ENCODE peak calls at places on chromosomes 16 and 17, in six cellular contexts. Y is BJ, H is ovary, P is PC-9, G is brain microvascular endothelial cell, J is psoas muscle. N is an unnamed sample.
A peak's percentile ranks its signal among the peaks of the same experiment; 100 is the strongest.

GRCh38 chr17:17741346-17742023 is 60.2 kb downstream of the RAI1 start:
- DNase-seq in Y (no peak), H (peak; percentile 52), P (no peak), G (no peak), J (no peak), N (no peak)

GRCh38 chr17:10295728-10296343 is 77.0 kb downstream of the MYH13 start:
- DNase-seq in Y (no peak), H (peak; percentile 26), P (no peak), G (peak; percentile 7), J (peak; percentile 74), N (no peak)

GRCh38 chr16:78791926-78792325 is 692.5 kb downstream of the WWOX start:
- DNase-seq in Y (no peak), H (no peak), P (no peak), G (no peak), J (no peak), N (no peak)

GRCh38 chr16:55323637-55324490 is at the start of gene IRX6:
- DNase-seq in Y (no peak), H (no peak), P (no peak), G (no peak), J (peak; percentile 90), N (peak; percentile 66)

GRCh38 chr17:38706625-38707298 is 1.7 kb downstream of the MLLT6 start:
- DNase-seq in Y (no peak), H (no peak), P (no peak), G (no peak), J (no peak), N (no peak)

GRCh38 chr17:12021604-12022003 is 927 bp downstream of the MAP2K4 start:
- DNase-seq in Y (no peak), H (no peak), P (no peak), G (no peak), J (no peak), N (no peak)

GRCh38 chr17:78179372-78179771 is 7.5 kb downstream of the TK1 start:
- DNase-seq in Y (no peak), H (peak; percentile 36), P (peak; percentile 58), G (peak; percentile 64), J (peak; percentile 68), N (peak; percentile 75)

GRCh38 chr17:50703162-50703561 is 4.6 kb downstream of the ANKRD40 start:
- DNase-seq in Y (no peak), H (no peak), P (no peak), G (no peak), J (no peak), N (no peak)

GRCh38 chr16:11045846-11046245 is 101.5 kb downstream of the CLEC16A start:
- DNase-seq in Y (no peak), H (no peak), P (no peak), G (no peak), J (no peak), N (peak; percentile 10)

GRCh38 chr16:74837056-74837455 is 62.4 kb upstream of the FA2H start:
- DNase-seq in Y (no peak), H (no peak), P (no peak), G (no peak), J (no peak), N (no peak)

GRCh38 chr16:14548933-14549788 is 80.9 kb downstream of the PARN start:
- DNase-seq in Y (no peak), H (no peak), P (no peak), G (no peak), J (no peak), N (no peak)

GRCh38 chr16:85520853-85521736 is 92.0 kb upstream of the GSE1 start:
- DNase-seq in Y (no peak), H (no peak), P (peak; percentile 96), G (no peak), J (no peak), N (no peak)

GRCh38 chr16:12661656-12662172 is 142.0 kb downstream of the CPPED1 start:
- DNase-seq in Y (no peak), H (no peak), P (no peak), G (no peak), J (no peak), N (no peak)

GRCh38 chr16:84595052-84595481 is 22.8 kb downstream of the COTL1 start:
- DNase-seq in Y (no peak), H (no peak), P (no peak), G (no peak), J (no peak), N (no peak)

GRCh38 chr17:79020631-79021301 is 3.2 kb upstream of the C1QTNF1 start:
- DNase-seq in Y (no peak), H (no peak), P (no peak), G (no peak), J (no peak), N (peak; percentile 25)

GRCh38 chr16:68760671-68761275 is 23.7 kb downstream of the CDH1 start:
- DNase-seq in Y (no peak), H (no peak), P (peak; percentile 85), G (peak; percentile 36), J (no peak), N (no peak)

GRCh38 chr17:1588781-1589585 is 26.4 kb upstream of the PITPNA start:
- DNase-seq in Y (no peak), H (no peak), P (no peak), G (no peak), J (peak; percentile 62), N (no peak)

GRCh38 chr17:17435323-17435722 is 41.5 kb upstream of the MED9 start:
- DNase-seq in Y (peak; percentile 71), H (no peak), P (no peak), G (peak; percentile 67), J (no peak), N (no peak)

GRCh38 chr16:87560428-87561199 is 41.7 kb upstream of the JPH3 start:
- DNase-seq in Y (no peak), H (peak; percentile 57), P (peak; percentile 39), G (no peak), J (peak; percentile 69), N (peak; percentile 37)

GRCh38 chr17:50679008-50679544 is 28.6 kb downstream of the ANKRD40 start:
- DNase-seq in Y (no peak), H (no peak), P (no peak), G (no peak), J (no peak), N (no peak)

GRCh38 chr16:65117701-65118448 is 4.0 kb downstream of the CDH11 start:
- DNase-seq in Y (peak; percentile 39), H (peak; percentile 77), P (peak; percentile 54), G (peak; percentile 89), J (peak; percentile 68), N (no peak)

GRCh38 chr17:80859004-80859941 is 132.4 kb upstream of the CHMP6 start:
- DNase-seq in Y (peak; percentile 60), H (peak; percentile 89), P (no peak), G (peak; percentile 80), J (peak; percentile 92), N (peak; percentile 85)

GRCh38 chr16:87487361-87487924 is 5.4 kb downstream of the ZCCHC14 start:
- DNase-seq in Y (no peak), H (no peak), P (no peak), G (no peak), J (peak; percentile 66), N (no peak)

GRCh38 chr17:61831099-61831498 is 32.2 kb downstream of the BRIP1 start:
- DNase-seq in Y (no peak), H (no peak), P (no peak), G (no peak), J (no peak), N (no peak)
- H3K36me3 ChIP-seq in Y (no peaks in the 10 kb centered on the region), H (no peaks in the 10 kb centered on the region), P (peaks cover 8% of the 10 kb centered on the region), G (no peaks in the 10 kb centered on the region), J (no peaks in the 10 kb centered on the region), N (no peaks in the 10 kb centered on the region)

DNA sequence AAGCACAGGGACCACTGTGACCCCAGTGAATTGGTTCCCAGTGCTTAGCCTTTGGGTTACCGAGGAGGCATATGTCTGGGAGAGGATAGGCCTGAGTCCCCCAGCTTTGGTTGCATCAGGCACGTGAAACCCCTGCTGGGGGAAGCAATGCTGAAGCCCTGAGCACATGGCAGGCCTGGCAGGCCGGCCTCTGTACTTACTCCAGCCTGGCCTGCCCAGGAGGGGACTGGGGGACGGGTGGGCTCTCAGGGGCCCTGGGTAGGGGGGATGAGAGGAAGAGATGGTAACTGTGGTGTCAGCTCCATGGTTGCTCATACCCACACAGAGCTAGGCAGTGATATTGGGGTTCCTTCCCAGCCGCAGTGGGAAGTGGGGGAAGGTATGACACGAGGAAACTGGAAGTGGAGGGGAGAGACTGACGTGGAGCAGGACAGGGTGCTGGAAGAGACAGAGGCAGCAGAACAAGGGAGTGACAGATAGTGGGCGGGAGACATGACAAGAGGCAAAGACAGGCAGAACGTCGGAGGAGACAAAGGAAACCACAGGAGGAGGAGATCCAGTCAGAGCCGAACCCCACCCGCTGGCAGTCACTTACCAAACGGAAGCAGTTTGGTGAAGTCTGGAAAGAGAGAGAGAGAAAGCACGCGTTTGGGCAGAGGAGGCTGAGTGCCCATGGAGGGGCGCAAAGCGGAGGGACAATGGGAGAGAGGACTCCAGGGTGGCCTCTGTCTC is 9.1 kb downstream of the TMEM208 start:
- DNase-seq in Y (no peak), H (no peak), P (no peak), G (no peak), J (no peak), N (no peak)
- TF ChIP-seq CTCF in Y (no peak), H (no peak), P (no peak), G (no peak), J (no peak), N (no peak)

DNA sequence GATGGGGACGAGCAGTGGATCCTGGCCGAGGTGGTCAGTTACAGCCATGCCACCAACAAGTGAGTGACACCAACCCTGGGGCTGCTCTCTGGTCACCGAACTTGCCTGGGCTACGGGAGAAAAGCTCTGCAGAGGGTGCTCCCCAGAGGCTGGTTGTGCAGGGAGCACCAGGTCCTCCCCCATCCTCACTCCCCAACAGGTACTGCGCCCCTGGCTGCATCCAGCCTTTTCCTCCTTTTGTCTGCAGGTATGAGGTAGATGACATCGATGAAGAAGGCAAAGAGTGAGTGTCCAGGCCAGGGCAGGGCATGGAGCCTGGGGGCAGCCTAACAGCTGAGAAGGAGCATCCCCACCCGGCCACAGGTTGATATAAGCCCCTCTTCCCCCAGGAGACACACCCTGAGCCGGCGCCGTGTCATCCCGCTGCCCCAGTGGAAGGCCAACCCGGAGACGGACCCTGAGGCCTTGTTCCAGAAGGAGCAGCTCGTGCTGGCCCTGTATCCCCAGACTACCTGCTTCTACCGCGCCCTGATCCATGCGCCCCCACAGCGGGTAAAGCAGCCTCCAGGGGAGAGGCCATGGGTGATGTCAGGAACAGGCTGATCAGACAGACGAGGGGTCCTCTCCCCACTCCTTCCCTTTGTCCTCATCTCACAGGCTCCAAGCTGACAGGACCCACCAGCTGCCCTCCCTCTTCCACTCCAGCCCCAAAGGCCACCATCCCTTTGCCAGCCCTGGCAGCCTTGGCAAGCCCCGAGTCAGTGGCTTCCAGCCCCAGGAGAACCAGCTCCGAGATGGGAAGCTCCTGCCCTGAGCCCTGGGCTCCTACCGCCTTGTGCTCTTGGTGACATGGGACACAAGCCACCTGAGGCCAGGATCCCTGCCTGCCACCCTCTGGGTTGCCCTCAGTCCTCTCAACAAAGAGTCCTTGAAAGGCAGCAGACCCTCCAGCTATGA is 6.2 kb downstream of the SULT1A2 start:
- DNase-seq in Y (no peak), H (no peak), P (no peak), G (no peak), J (no peak), N (no peak)
- H3K36me3 ChIP-seq in Y (peaks cover 7% of the 10 kb centered on the region), H (no peaks in the 10 kb centered on the region), P (peaks cover 25% of the 10 kb centered on the region), G (peaks cover 6% of the 10 kb centered on the region), J (peaks cover 61% of the 10 kb centered on the region), N (peaks cover 60% of the 10 kb centered on the region)

DNA sequence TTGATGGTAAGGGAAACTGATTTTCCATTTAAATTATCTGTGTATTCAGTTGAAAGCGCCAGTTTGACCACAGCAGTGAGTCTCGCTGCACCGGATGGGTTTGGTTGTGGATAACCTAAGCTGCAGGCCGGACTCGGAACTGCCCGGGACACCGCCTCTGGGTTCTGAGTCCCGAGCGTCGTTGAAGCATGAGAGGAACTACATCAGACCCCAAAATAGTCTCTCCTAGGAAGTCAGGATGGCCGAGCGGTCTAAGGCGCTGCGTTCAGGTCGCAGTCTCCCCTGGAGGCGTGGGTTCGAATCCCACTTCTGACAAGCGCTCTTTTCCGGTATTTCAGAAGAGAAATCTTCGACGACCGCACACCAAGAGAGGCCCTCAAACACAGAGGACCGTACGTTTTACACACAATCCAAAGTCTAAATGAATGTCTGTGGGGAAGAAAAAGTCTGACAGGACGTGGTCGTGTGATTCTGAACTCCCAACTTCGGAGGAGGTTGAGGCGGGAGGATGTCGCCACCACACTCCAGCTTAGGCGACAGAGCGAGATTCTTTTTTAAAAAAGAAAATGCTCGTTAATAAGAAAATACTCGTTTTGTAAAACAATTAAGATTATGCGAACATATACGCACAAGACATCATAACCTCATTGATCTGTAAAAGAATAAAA is 15.4 kb upstream of the PLLP start:
- DNase-seq in Y (peak; percentile 80), H (peak; percentile 88), P (peak; percentile 85), G (peak; percentile 92), J (peak; percentile 92), N (peak; percentile 86)
- TF ChIP-seq CTCF in Y (no peak), H (no peak), P (peak; percentile 24), G (peak; percentile 0), J (peak; percentile 0), N (peak; percentile 50)